ENCODE peak calls at places on chromosomes 12 and 14, in four cellular contexts. G, C, J and E are unnamed samples.

GRCh38 chr12:127640181-127640886 is 626.6 kb upstream of the TMEM132C start:
- DNase-seq in J (no peak), G (no peak), C (no peak), E (no peak)

GRCh38 chr14:102848830-102849521 is 71.7 kb downstream of the TRAF3 start:
- DNase-seq in C (no peak), J (no peak), G (no peak), E (no peak)

GRCh38 chr12:29620030-29620429 is 122.5 kb upstream of the OVCH1 start:
- DNase-seq in G (no peak), C (no peak), J (no peak), E (no peak)

GRCh38 chr12:62426095-62426488 is 40.5 kb upstream of the MON2 start:
- DNase-seq in G (no peak), C (no peak), J (no peak), E (no peak)

GRCh38 chr14:50237448-50237847 is 6.1 kb upstream of the SOS2 start:
- DNase-seq in C (no peak), J (no peak), G (no peak), E (no peak)

GRCh38 chr14:69921052-69921451 is 41.8 kb downstream of the SMOC1 start:
- DNase-seq in C (no peak), G (no peak), J (no peak), E (no peak)

GRCh38 chr14:87434011-87434410 is 559.0 kb downstream of the GALC start:
- DNase-seq in J (no peak), G (no peak), C (no peak), E (no peak)

GRCh38 chr14:76995279-76996035 is 33.1 kb downstream of the IRF2BPL start:
- DNase-seq in J (no peak), G (no peak), C (no peak), E (no peak)

GRCh38 chr12:115840159-115840558 is 437.3 kb downstream of the MED13L start:
- DNase-seq in C (no peak), G (no peak), J (peak; percentile 33), E (no peak)

GRCh38 chr12:130559806-130560205 is 156.3 kb downstream of the RIMBP2 start:
- DNase-seq in C (no peak), G (no peak), J (peak; percentile 24), E (no peak)

DNA sequence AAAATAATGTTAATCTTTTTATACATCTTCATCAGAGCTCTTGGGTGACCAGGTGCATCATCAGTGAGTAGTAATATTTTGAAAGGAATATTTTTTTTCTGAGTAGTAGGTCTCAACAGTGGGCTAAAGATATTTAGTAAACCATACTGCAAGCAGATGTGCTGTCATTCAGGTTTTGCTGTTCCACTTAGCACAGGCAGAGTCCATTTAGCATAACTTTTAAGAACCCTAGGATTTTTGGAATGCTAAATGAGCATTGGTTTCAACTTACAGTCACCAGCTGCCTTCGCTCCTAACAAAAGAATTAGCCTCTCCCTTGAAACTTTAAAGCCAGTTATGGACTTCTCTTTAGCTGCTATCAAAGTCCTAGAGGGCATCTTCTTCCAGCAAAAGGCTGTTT is 24.5 kb downstream of the RIMKLB start:
- DNase-seq in G (no peak), C (no peak), J (no peak), E (no peak)
- TF ChIP-seq TAF1 in G (no peak), C (no peak), J (no peak), E (no peak)

GRCh38 chr14:53306267-53306721 is 153.2 kb upstream of the DDHD1 start:
- DNase-seq in G (peak; percentile 10), J (peak; percentile 19), C (no peak), E (peak; percentile 28)
- TF ChIP-seq TAF1 in G (no peak), J (no peak), C (no peak), E (no peak)

GRCh38 chr14:61350871-61351270 is 29.5 kb downstream of the PRKCH start:
- DNase-seq in J (no peak), G (no peak), C (no peak), E (no peak)

GRCh38 chr14:61357118-61357517 is 35.7 kb downstream of the PRKCH start:
- DNase-seq in J (no peak), G (no peak), C (no peak), E (no peak)

GRCh38 chr14:61351457-61351856 is 30.1 kb downstream of the PRKCH start:
- DNase-seq in G (no peak), C (no peak), J (no peak), E (no peak)

GRCh38 chr14:61358812-61359211 is 37.4 kb downstream of the PRKCH start:
- DNase-seq in J (no peak), C (no peak), G (no peak), E (no peak)

GRCh38 chr14:61355892-61356325 is 34.5 kb downstream of the PRKCH start:
- DNase-seq in G (no peak), J (peak; percentile 1), C (no peak), E (no peak)
- TF ChIP-seq TAF1 in G (no peak), J (no peak), C (no peak), E (no peak)

DNA sequence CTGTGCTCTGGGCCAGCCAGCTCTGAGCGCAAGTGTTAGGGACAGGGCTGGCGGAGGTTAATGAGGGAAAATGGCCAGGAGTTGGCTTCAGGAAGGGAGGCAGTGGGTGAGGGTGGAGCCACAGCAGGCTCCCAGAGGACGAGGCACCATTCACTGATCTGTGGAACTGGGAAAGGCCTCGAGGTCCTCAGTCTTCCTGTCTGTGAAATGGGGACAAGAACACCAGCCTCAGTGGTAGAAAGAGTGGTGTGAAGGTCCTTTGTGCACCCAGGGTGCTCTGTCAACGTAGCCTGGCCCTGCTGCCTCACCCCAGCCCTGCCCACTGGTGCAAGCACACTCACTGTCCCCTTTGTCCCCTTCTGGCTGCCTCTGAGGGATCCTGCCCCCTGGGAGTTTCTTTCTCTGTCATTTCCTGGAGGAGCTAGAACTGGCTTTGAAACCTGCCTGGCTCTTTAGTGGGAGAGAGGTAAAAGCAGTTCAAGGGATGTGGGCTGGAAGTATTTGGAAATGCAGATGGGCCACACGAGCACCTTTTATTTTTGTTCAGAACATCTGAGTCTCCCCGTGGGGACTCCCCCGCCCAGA is 25.0 kb downstream of the SYNDIG1L start:
- DNase-seq in C (no peak), G (no peak), J (no peak), E (no peak)
- TF ChIP-seq TAF1 in C (no peak), G (no peak), J (no peak), E (no peak)

GRCh38 chr12:6404390-6404789 is 20.4 kb downstream of the LTBR start:
- DNase-seq in J (no peak), G (no peak), C (no peak), E (no peak)
- TF ChIP-seq TAF1 in J (no peak), G (no peak), C (no peak), E (no peak)